ENCODE peak calls at places on chromosomes 3 and 15, in five cellular contexts. S is ovary, C is A549, T is sigmoid colon, Y is tibial nerve. U is an unnamed sample.

GRCh38 chr3:99789322-99789721 is 28.3 kb upstream of the CMSS1 start:
- DNase-seq in S (peak; percentile 30), T (no peak), C (peak; percentile 47), Y (peak; percentile 64), U (no peak)

GRCh38 chr15:99029358-99029871 is 21.8 kb upstream of the PGPEP1L start:
- DNase-seq in T (no peak), S (no peak), C (no peak), Y (no peak), U (peak; percentile 62)

GRCh38 chr3:24496529-24497482 is 2.2 kb upstream of the THRB start:
- DNase-seq in C (peak; percentile 80), Y (peak; percentile 50), T (peak; percentile 91), S (peak; percentile 68), U (peak; percentile 88)

GRCh38 chr3:148723591-148723990 is 25.9 kb downstream of the AGTR1 start:
- DNase-seq in Y (no peak), S (no peak), T (no peak), C (peak; percentile 55), U (no peak)

GRCh38 chr15:80560601-80561025 is 134.5 kb upstream of the ABHD17C start:
- DNase-seq in Y (no peak), S (no peak), T (no peak), C (no peak), U (no peak)

GRCh38 chr3:61805510-61806080 is 244.2 kb downstream of the PTPRG start:
- DNase-seq in Y (no peak), T (no peak), S (no peak), C (no peak), U (no peak)

GRCh38 chr15:38035701-38036100 is 101.3 kb downstream of the TMCO5A start:
- DNase-seq in Y (no peak), C (no peak), S (no peak), T (no peak), U (no peak)

GRCh38 chr3:194250104-194251002 is 100.8 kb downstream of the CPN2 start:
- DNase-seq in C (no peak), T (peak; percentile 88), Y (no peak), S (peak; percentile 67), U (peak; percentile 91)

GRCh38 chr3:106341090-106341489 is 472.3 kb upstream of the CBLB start:
- DNase-seq in C (no peak), Y (no peak), S (no peak), T (peak; percentile 66), U (no peak)

GRCh38 chr3:57951106-57951882 is 56.9 kb upstream of the FLNB start:
- DNase-seq in S (peak; percentile 59), T (peak; percentile 93), Y (peak; percentile 64), C (peak; percentile 74), U (peak; percentile 65)

GRCh38 chr15:63255485-63255990 is 21.9 kb upstream of the APH1B start:
- DNase-seq in T (no peak), C (no peak), Y (no peak), S (no peak), U (no peak)

GRCh38 chr3:72836923-72837322 is 11.3 kb downstream of the SHQ1 start:
- DNase-seq in C (no peak), S (no peak), Y (no peak), T (peak; percentile 91), U (peak; percentile 72)

GRCh38 chr3:62622553-62623174 is 249.3 kb upstream of the FEZF2 start:
- DNase-seq in C (peak; percentile 34), S (peak; percentile 18), T (no peak), Y (no peak), U (no peak)

GRCh38 chr3:52454235-52454937 is 545 bp upstream of the TNNC1 start:
- DNase-seq in T (no peak), Y (no peak), C (no peak), S (no peak), U (no peak)

GRCh38 chr3:150409527-150410310 is 1.6 kb downstream of the TSC22D2 start:
- DNase-seq in Y (peak; percentile 48), S (peak; percentile 76), C (peak; percentile 70), T (peak; percentile 90), U (peak; percentile 85)

GRCh38 chr3:192831111-192831644 is 86.5 kb downstream of the MB21D2 start:
- DNase-seq in T (no peak), C (no peak), S (no peak), Y (no peak), U (no peak)

GRCh38 chr15:48494646-48495045 is 150.9 kb downstream of the FBN1 start:
- DNase-seq in Y (no peak), T (no peak), S (no peak), C (no peak), U (no peak)

GRCh38 chr3:196198771-196199753 is 12.1 kb downstream of the ZDHHC19 start:
- DNase-seq in Y (no peak), S (peak; percentile 52), T (no peak), C (peak; percentile 31), U (no peak)

GRCh38 chr15:80932989-80933388 is 56.6 kb downstream of the MESD start:
- DNase-seq in Y (peak; percentile 21), S (peak; percentile 63), C (no peak), T (peak; percentile 93), U (no peak)

GRCh38 chr15:34366271-34367043 is 539 bp downstream of the LPCAT4 start:
- DNase-seq in Y (peak; percentile 39), C (peak; percentile 66), S (peak; percentile 69), T (peak; percentile 81), U (no peak)
- TF ChIP-seq CTCF in Y (no peak), C (no peak), S (no peak), T (no peak), U (no peak)

DNA sequence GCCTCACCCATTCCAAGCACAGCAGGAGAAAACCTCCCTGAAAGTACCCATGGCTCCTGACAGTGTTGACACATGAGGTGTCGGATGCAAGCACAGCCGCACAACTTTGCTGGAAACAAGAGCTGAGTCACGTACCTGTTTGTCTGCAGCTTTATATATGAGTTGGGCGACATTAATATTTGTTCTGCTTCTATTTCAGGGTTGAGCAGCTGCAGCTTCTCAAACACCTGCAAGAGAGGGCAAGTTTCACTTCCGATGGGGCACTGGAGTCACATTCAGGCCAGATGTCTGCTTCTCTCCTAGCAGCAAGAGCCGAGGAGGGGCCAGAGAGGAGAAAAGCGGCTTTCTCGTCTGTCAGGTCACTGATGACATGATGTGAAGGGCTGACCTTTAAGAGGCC is 88.0 kb downstream of the NUP210 start:
- DNase-seq in S (no peak), Y (no peak), T (no peak), C (no peak), U (no peak)
- TF ChIP-seq EP300 in S (no peak), Y (no peak), T (no peak), C (no peak), U (no peak)

GRCh38 chr3:17745301-17745700 is 2.9 kb upstream of the TBC1D5 start:
- DNase-seq in S (no peak), Y (no peak), T (no peak), C (no peak), U (no peak)

GRCh38 chr3:17744693-17745092 is 2.3 kb upstream of the TBC1D5 start:
- DNase-seq in T (no peak), Y (no peak), C (no peak), S (no peak), U (no peak)

GRCh38 chr3:17742092-17742836 is at the start of gene TBC1D5:
- DNase-seq in T (peak; percentile 99), S (peak; percentile 95), C (peak; percentile 98), Y (no peak), U (peak; percentile 96)

GRCh38 chr3:17742837-17743659 is 617 bp upstream of the TBC1D5 start:
- DNase-seq in Y (peak; percentile 88), T (no peak), S (no peak), C (no peak), U (peak; percentile 97)

GRCh38 chr3:17743660-17743995 is 1.2 kb upstream of the TBC1D5 start:
- DNase-seq in C (no peak), S (no peak), Y (no peak), T (no peak), U (no peak)
- H3K4me3 ChIP-seq in C (peak overlapping the region; percentile 64), S (no peak overlapping the region), Y (no peak overlapping the region), T (no peak overlapping the region), U (no peak overlapping the region)

DNA sequence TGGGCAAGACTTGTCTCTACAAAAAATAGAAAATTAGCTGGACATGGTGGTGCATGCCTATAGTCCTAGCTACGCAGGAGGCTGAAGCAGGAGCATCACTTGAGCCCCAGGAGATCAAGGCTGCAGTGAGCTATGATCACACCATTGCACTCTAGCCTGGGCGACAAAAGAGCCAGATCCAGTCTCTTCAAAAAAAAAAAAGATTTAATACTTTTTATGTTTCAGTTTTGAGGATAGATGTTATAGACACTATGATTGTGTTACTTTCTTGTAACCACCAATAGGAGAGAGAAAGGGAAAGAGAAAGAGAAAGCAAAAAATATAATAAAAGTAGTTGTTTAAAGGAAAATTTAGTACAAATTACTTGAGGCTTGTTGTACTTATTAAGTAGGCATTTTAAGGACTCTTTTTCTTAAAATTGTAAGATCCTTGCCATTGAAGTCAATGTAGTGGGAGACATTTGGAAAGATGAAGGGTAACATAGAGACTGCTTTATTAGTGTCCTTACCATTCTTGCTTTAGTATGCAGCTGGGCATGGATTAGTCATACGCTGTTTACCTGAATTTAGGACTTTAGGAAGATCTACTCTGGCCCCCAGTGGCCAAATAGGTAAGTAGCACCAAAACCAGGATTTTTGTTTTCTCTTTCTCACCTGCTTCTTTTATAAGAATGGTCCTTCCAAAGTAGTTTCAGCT is 35.1 kb upstream of the ZDHHC23 start:
- DNase-seq in T (no peak), C (peak; percentile 78), Y (no peak), S (no peak), U (no peak)
- TF ChIP-seq CTCF in T (peak; percentile 46), C (peak; percentile 80), Y (peak; percentile 19), S (peak; percentile 18), U (peak; percentile 36)

GRCh38 chr3:5007873-5008272 is 28.6 kb downstream of the BHLHE40 start:
- DNase-seq in C (no peak), S (no peak), T (no peak), Y (no peak), U (no peak)

GRCh38 chr3:5004319-5005152 is 25.3 kb downstream of the BHLHE40 start:
- DNase-seq in S (no peak), T (peak; percentile 46), Y (no peak), C (no peak), U (no peak)

GRCh38 chr3:5005367-5005766 is 26.1 kb downstream of the BHLHE40 start:
- DNase-seq in Y (no peak), S (no peak), T (peak; percentile 39), C (no peak), U (peak; percentile 45)

GRCh38 chr3:5009506-5010100 is 30.4 kb downstream of the BHLHE40 start:
- DNase-seq in S (no peak), Y (no peak), T (no peak), C (no peak), U (no peak)

DNA sequence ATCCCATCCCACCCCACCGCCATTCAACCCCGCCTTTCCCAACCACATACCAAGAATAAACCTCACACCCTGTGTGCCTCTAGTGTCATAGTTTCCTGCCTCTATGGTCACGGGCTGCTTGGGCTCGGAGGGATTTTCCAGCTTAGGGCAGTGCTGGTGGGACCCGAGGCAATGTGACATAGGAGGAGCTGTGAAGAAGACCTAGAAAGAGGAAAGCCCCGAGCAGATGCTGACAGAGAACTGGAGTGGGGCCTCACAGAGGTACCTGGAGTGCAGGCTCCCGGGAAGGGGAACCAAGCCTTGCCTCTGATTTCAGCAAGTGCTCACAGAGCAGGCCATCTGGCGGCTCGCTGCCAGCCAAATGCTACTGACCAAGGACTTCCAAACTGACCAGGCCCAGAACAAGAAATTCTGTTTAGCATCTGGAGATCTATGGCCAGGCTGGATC is 27.5 kb downstream of the BHLHE40 start:
- DNase-seq in Y (no peak), T (peak; percentile 63), S (no peak), C (no peak), U (peak; percentile 72)
- TF ChIP-seq EP300 in Y (no peak), T (no peak), S (no peak), C (no peak), U (no peak)

U was measured in suprapubic skin.